ENCODE peak calls at places on chromosomes 2 and 18, in ten cellular contexts. One of them, this sample, is unnamed.

GRCh38 chr2:328761-329160 is 40.9 kb upstream of the ALKAL2 start:
- DNase-seq in activated T-helper 1 cell treated with Interleukin-2 at 50 U/mL for 16 hours: no peak
- DNase-seq in HT1080: peak; percentile 58
- DNase-seq in amygdala: no peak
- DNase-seq in ACHN: no peak
- DNase-seq in osteocyte: peak; percentile 93
- DNase-seq in NCI-H1417 treated with DMSO at 0.1 percent for 48 hours: no peak
- DNase-seq in left colon: no peak
- DNase-seq in mammary epithelial cell: peak; percentile 48
- DNase-seq in EL: peak; percentile 9
- DNase-seq in this sample: no peak

GRCh38 chr2:172680595-172681176 is 55.0 kb upstream of the RAPGEF4 start:
- DNase-seq in activated T-helper 1 cell treated with Interleukin-2 at 50 U/mL for 16 hours: no peak
- DNase-seq in HT1080: no peak
- DNase-seq in amygdala: no peak
- DNase-seq in ACHN: no peak
- DNase-seq in osteocyte: no peak
- DNase-seq in NCI-H1417 treated with DMSO at 0.1 percent for 48 hours: no peak
- DNase-seq in left colon: no peak
- DNase-seq in mammary epithelial cell: no peak
- DNase-seq in EL: no peak
- DNase-seq in this sample: no peak

GRCh38 chr2:179410552-179411356 is 146.1 kb upstream of the SESTD1 start:
- DNase-seq in activated T-helper 1 cell treated with Interleukin-2 at 50 U/mL for 16 hours: no peak
- DNase-seq in HT1080: peak; percentile 38
- DNase-seq in amygdala: no peak
- DNase-seq in ACHN: peak; percentile 67
- DNase-seq in osteocyte: no peak
- DNase-seq in NCI-H1417 treated with DMSO at 0.1 percent for 48 hours: peak; percentile 6
- DNase-seq in left colon: peak; percentile 23
- DNase-seq in mammary epithelial cell: peak; percentile 48
- DNase-seq in EL: peak; percentile 59
- DNase-seq in this sample: peak; percentile 63

GRCh38 chr18:44681039-44681595 is 429 bp downstream of the SETBP1 start:
- DNase-seq in activated T-helper 1 cell treated with Interleukin-2 at 50 U/mL for 16 hours: no peak
- DNase-seq in HT1080: no peak
- DNase-seq in amygdala: peak; percentile 31
- DNase-seq in ACHN: no peak
- DNase-seq in osteocyte: no peak
- DNase-seq in NCI-H1417 treated with DMSO at 0.1 percent for 48 hours: no peak
- DNase-seq in left colon: no peak
- DNase-seq in mammary epithelial cell: no peak
- DNase-seq in EL: no peak
- DNase-seq in this sample: no peak

GRCh38 chr2:205931388-205931787 is 154.6 kb downstream of the INO80D start:
- DNase-seq in activated T-helper 1 cell treated with Interleukin-2 at 50 U/mL for 16 hours: no peak
- DNase-seq in HT1080: no peak
- DNase-seq in amygdala: no peak
- DNase-seq in ACHN: no peak
- DNase-seq in osteocyte: no peak
- DNase-seq in NCI-H1417 treated with DMSO at 0.1 percent for 48 hours: no peak
- DNase-seq in left colon: no peak
- DNase-seq in mammary epithelial cell: no peak
- DNase-seq in EL: peak; percentile 23
- DNase-seq in this sample: no peak

GRCh38 chr2:28224648-28225471 is 167.8 kb upstream of the FOSL2 start:
- DNase-seq in activated T-helper 1 cell treated with Interleukin-2 at 50 U/mL for 16 hours: no peak
- DNase-seq in HT1080: peak; percentile 83
- DNase-seq in amygdala: no peak
- DNase-seq in ACHN: no peak
- DNase-seq in osteocyte: no peak
- DNase-seq in NCI-H1417 treated with DMSO at 0.1 percent for 48 hours: no peak
- DNase-seq in left colon: no peak
- DNase-seq in mammary epithelial cell: peak; percentile 67
- DNase-seq in EL: peak; percentile 89
- DNase-seq in this sample: peak; percentile 33

GRCh38 chr18:72543362-72544055 is 633 bp downstream of the CBLN2 start:
- DNase-seq in activated T-helper 1 cell treated with Interleukin-2 at 50 U/mL for 16 hours: no peak
- DNase-seq in HT1080: no peak
- DNase-seq in amygdala: no peak
- DNase-seq in ACHN: peak; percentile 7
- DNase-seq in osteocyte: no peak
- DNase-seq in NCI-H1417 treated with DMSO at 0.1 percent for 48 hours: no peak
- DNase-seq in left colon: no peak
- DNase-seq in mammary epithelial cell: no peak
- DNase-seq in EL: no peak
- DNase-seq in this sample: no peak

GRCh38 chr2:149313512-149313972 is 16.8 kb upstream of the LYPD6 start:
- DNase-seq in activated T-helper 1 cell treated with Interleukin-2 at 50 U/mL for 16 hours: no peak
- DNase-seq in HT1080: peak; percentile 41
- DNase-seq in amygdala: no peak
- DNase-seq in ACHN: peak; percentile 43
- DNase-seq in osteocyte: no peak
- DNase-seq in NCI-H1417 treated with DMSO at 0.1 percent for 48 hours: peak; percentile 76
- DNase-seq in left colon: no peak
- DNase-seq in mammary epithelial cell: peak; percentile 32
- DNase-seq in EL: peak; percentile 57
- DNase-seq in this sample: peak; percentile 49

GRCh38 chr2:84959045-84959493 is 11.9 kb upstream of the KCMF1 start:
- DNase-seq in activated T-helper 1 cell treated with Interleukin-2 at 50 U/mL for 16 hours: no peak
- DNase-seq in HT1080: peak; percentile 91
- DNase-seq in amygdala: no peak
- DNase-seq in ACHN: peak; percentile 86
- DNase-seq in osteocyte: no peak
- DNase-seq in NCI-H1417 treated with DMSO at 0.1 percent for 48 hours: no peak
- DNase-seq in left colon: no peak
- DNase-seq in mammary epithelial cell: peak; percentile 81
- DNase-seq in EL: peak; percentile 85
- DNase-seq in this sample: peak; percentile 85

GRCh38 chr2:230666446-230666845 is 46.2 kb upstream of the CAB39 start:
- DNase-seq in activated T-helper 1 cell treated with Interleukin-2 at 50 U/mL for 16 hours: no peak
- DNase-seq in HT1080: no peak
- DNase-seq in amygdala: no peak
- DNase-seq in ACHN: no peak
- DNase-seq in osteocyte: no peak
- DNase-seq in NCI-H1417 treated with DMSO at 0.1 percent for 48 hours: no peak
- DNase-seq in left colon: no peak
- DNase-seq in mammary epithelial cell: no peak
- DNase-seq in EL: no peak
- DNase-seq in this sample: peak; percentile 27

GRCh38 chr2:128590309-128591021 is 271.8 kb upstream of the HS6ST1 start:
- DNase-seq in activated T-helper 1 cell treated with Interleukin-2 at 50 U/mL for 16 hours: no peak
- DNase-seq in HT1080: no peak
- DNase-seq in amygdala: no peak
- DNase-seq in ACHN: no peak
- DNase-seq in osteocyte: peak; percentile 63
- DNase-seq in NCI-H1417 treated with DMSO at 0.1 percent for 48 hours: no peak
- DNase-seq in left colon: no peak
- DNase-seq in mammary epithelial cell: no peak
- DNase-seq in EL: no peak
- DNase-seq in this sample: no peak

This sample was measured in kidney tubule cell.